ENCODE peak calls at places on chromosomes 13 and 19, in seven cellular contexts. F is NCI-H510A treated with DMSO at 0.1 percent for 48 hours; N is T1000; Q is psoas muscle; G is DMS153; R is CD4-positive, alpha-beta memory T cell; B is ACHN. V is an unnamed sample.

GRCh38 chr19:48271531-48272151 is 1.8 kb downstream of the ZNF114 start:
- DNase-seq in F (peak), N (no peak), Q (peak), G (no peak), R (no peak), B (peak), V (peak)

GRCh38 chr13:111486331-111486730 is 165.9 kb downstream of the TEX29 start:
- DNase-seq in F (no peak), N (no peak), Q (no peak), G (no peak), R (no peak), B (no peak), V (no peak)

GRCh38 chr13:27131202-27131623 is 40.4 kb downstream of the USP12 start:
- DNase-seq in F (peak), N (no peak), Q (no peak), G (no peak), R (peak), B (peak), V (no peak)

GRCh38 chr19:49017666-49018351 is 918 bp upstream of the LHB start:
- DNase-seq in F (peak), N (no peak), Q (peak), G (no peak), R (peak), B (peak), V (peak)

GRCh38 chr13:75384881-75385707 is 96.9 kb downstream of the TBC1D4 start:
- DNase-seq in F (peak), N (no peak), Q (no peak), G (peak), R (no peak), B (no peak), V (peak)

GRCh38 chr19:2309734-2310362 is 1.9 kb upstream of the LINGO3 start:
- DNase-seq in F (no peak), N (peak), Q (no peak), G (no peak), R (no peak), B (no peak), V (peak)

GRCh38 chr13:42078113-42078769 is 29.8 kb downstream of the DGKH start:
- DNase-seq in F (no peak), N (no peak), Q (no peak), G (no peak), R (no peak), B (no peak), V (no peak)

GRCh38 chr13:110471833-110472162 is 89.7 kb downstream of the RAB20 start:
- DNase-seq in F (no peak), N (no peak), Q (peak), G (no peak), R (no peak), B (peak), V (no peak)

GRCh38 chr19:916645-917322 is 349 bp upstream of the KISS1R start:
- DNase-seq in F (no peak), N (no peak), Q (no peak), G (no peak), R (no peak), B (no peak), V (no peak)

GRCh38 chr13:98664047-98664446 is 87.1 kb upstream of the STK24 start:
- DNase-seq in F (no peak), N (peak), Q (no peak), G (no peak), R (no peak), B (peak), V (no peak)